ENCODE peak calls at places on chromosomes 7 and 10, in seven cellular contexts. One of them, this sample, is unnamed.

GRCh38 chr7:81331061-81332018 is 412.5 kb upstream of the SEMA3C start:
- DNase-seq in cardiac muscle cell: no peak
- DNase-seq in lower lobe of right lung: no peak
- DNase-seq in Peyer's patch: no peak
- DNase-seq in lung: no peak
- DNase-seq in OCI-LY7: no peak
- DNase-seq in astrocyte: peak; percentile 53
- DNase-seq in this sample: no peak

GRCh38 chr10:65571011-65571570 is 1354.7 kb upstream of the LRRTM3 start:
- DNase-seq in cardiac muscle cell: no peak
- DNase-seq in lower lobe of right lung: no peak
- DNase-seq in Peyer's patch: no peak
- DNase-seq in lung: no peak
- DNase-seq in OCI-LY7: no peak
- DNase-seq in astrocyte: no peak
- DNase-seq in this sample: no peak

GRCh38 chr10:100656479-100656878 is 88.9 kb upstream of the PAX2 start:
- DNase-seq in cardiac muscle cell: peak; percentile 48
- DNase-seq in lower lobe of right lung: no peak
- DNase-seq in Peyer's patch: no peak
- DNase-seq in lung: no peak
- DNase-seq in OCI-LY7: no peak
- DNase-seq in astrocyte: no peak
- DNase-seq in this sample: no peak

GRCh38 chr10:127990846-127991542 is 84.1 kb downstream of the PTPRE start:
- DNase-seq in cardiac muscle cell: no peak
- DNase-seq in lower lobe of right lung: no peak
- DNase-seq in Peyer's patch: no peak
- DNase-seq in lung: peak; percentile 55
- DNase-seq in OCI-LY7: no peak
- DNase-seq in astrocyte: peak; percentile 98
- DNase-seq in this sample: no peak

GRCh38 chr10:75028748-75029147 is 82.7 kb upstream of the SAMD8 start:
- DNase-seq in cardiac muscle cell: no peak
- DNase-seq in lower lobe of right lung: no peak
- DNase-seq in Peyer's patch: no peak
- DNase-seq in lung: no peak
- DNase-seq in OCI-LY7: no peak
- DNase-seq in astrocyte: no peak
- DNase-seq in this sample: no peak

GRCh38 chr7:106063039-106063438 is 49.1 kb downstream of the SYPL1 start:
- DNase-seq in cardiac muscle cell: no peak
- DNase-seq in lower lobe of right lung: no peak
- DNase-seq in Peyer's patch: no peak
- DNase-seq in lung: no peak
- DNase-seq in OCI-LY7: no peak
- DNase-seq in astrocyte: no peak
- DNase-seq in this sample: no peak

GRCh38 chr10:119306514-119306951 is 99.2 kb downstream of the GRK5 start:
- DNase-seq in cardiac muscle cell: no peak
- DNase-seq in lower lobe of right lung: no peak
- DNase-seq in Peyer's patch: peak; percentile 92
- DNase-seq in lung: no peak
- DNase-seq in OCI-LY7: peak; percentile 96
- DNase-seq in astrocyte: peak; percentile 35
- DNase-seq in this sample: no peak

GRCh38 chr10:91907033-91907594 is 2.2 kb downstream of the FGFBP3 start:
- DNase-seq in cardiac muscle cell: no peak
- DNase-seq in lower lobe of right lung: no peak
- DNase-seq in Peyer's patch: no peak
- DNase-seq in lung: no peak
- DNase-seq in OCI-LY7: no peak
- DNase-seq in astrocyte: peak; percentile 48
- DNase-seq in this sample: no peak

GRCh38 chr7:64046041-64046389 is 781 bp downstream of the ZNF727 start:
- DNase-seq in cardiac muscle cell: no peak
- DNase-seq in lower lobe of right lung: no peak
- DNase-seq in Peyer's patch: no peak
- DNase-seq in lung: no peak
- DNase-seq in OCI-LY7: no peak
- DNase-seq in astrocyte: no peak
- DNase-seq in this sample: no peak

GRCh38 chr10:32054087-32054486 is 2.1 kb downstream of the KIF5B start:
- DNase-seq in cardiac muscle cell: no peak
- DNase-seq in lower lobe of right lung: no peak
- DNase-seq in Peyer's patch: no peak
- DNase-seq in lung: no peak
- DNase-seq in OCI-LY7: peak; percentile 6
- DNase-seq in astrocyte: peak; percentile 72
- DNase-seq in this sample: no peak

GRCh38 chr7:112201839-112202238 is 4.4 kb downstream of the DOCK4 start:
- DNase-seq in cardiac muscle cell: no peak
- DNase-seq in lower lobe of right lung: no peak
- DNase-seq in Peyer's patch: no peak
- DNase-seq in lung: no peak
- DNase-seq in OCI-LY7: no peak
- DNase-seq in astrocyte: no peak
- DNase-seq in this sample: no peak

GRCh38 chr7:27606270-27607209 is 56.1 kb downstream of the HIBADH start:
- DNase-seq in cardiac muscle cell: peak; percentile 4
- DNase-seq in lower lobe of right lung: no peak
- DNase-seq in Peyer's patch: no peak
- DNase-seq in lung: no peak
- DNase-seq in OCI-LY7: no peak
- DNase-seq in astrocyte: peak; percentile 85
- DNase-seq in this sample: no peak

GRCh38 chr7:80482938-80483337 is 28.9 kb downstream of the GNAT3 start:
- DNase-seq in cardiac muscle cell: no peak
- DNase-seq in lower lobe of right lung: no peak
- DNase-seq in Peyer's patch: no peak
- DNase-seq in lung: no peak
- DNase-seq in OCI-LY7: no peak
- DNase-seq in astrocyte: peak; percentile 7
- DNase-seq in this sample: no peak

GRCh38 chr10:47029181-47029971 is 118.1 kb downstream of the PTPN20 start:
- DNase-seq in cardiac muscle cell: no peak
- DNase-seq in lower lobe of right lung: no peak
- DNase-seq in Peyer's patch: no peak
- DNase-seq in lung: no peak
- DNase-seq in OCI-LY7: no peak
- DNase-seq in astrocyte: no peak
- DNase-seq in this sample: no peak

GRCh38 chr10:77890097-77890496 is 36.5 kb downstream of the DLG5 start:
- DNase-seq in cardiac muscle cell: no peak
- DNase-seq in lower lobe of right lung: no peak
- DNase-seq in Peyer's patch: no peak
- DNase-seq in lung: no peak
- DNase-seq in OCI-LY7: no peak
- DNase-seq in astrocyte: no peak
- DNase-seq in this sample: no peak

GRCh38 chr10:77886795-77887355 is 39.7 kb downstream of the DLG5 start:
- DNase-seq in cardiac muscle cell: no peak
- DNase-seq in lower lobe of right lung: no peak
- DNase-seq in Peyer's patch: no peak
- DNase-seq in lung: no peak
- DNase-seq in OCI-LY7: no peak
- DNase-seq in astrocyte: no peak
- DNase-seq in this sample: no peak

GRCh38 chr10:77888356-77888703 is 38.2 kb downstream of the DLG5 start:
- DNase-seq in cardiac muscle cell: no peak
- DNase-seq in lower lobe of right lung: no peak
- DNase-seq in Peyer's patch: no peak
- DNase-seq in lung: no peak
- DNase-seq in OCI-LY7: no peak
- DNase-seq in astrocyte: no peak
- DNase-seq in this sample: no peak

GRCh38 chr10:77889277-77889903 is 37.2 kb downstream of the DLG5 start:
- DNase-seq in cardiac muscle cell: peak; percentile 87
- DNase-seq in lower lobe of right lung: peak; percentile 84
- DNase-seq in Peyer's patch: peak; percentile 70
- DNase-seq in lung: peak; percentile 85
- DNase-seq in OCI-LY7: no peak
- DNase-seq in astrocyte: no peak
- DNase-seq in this sample: peak; percentile 84

DNA sequence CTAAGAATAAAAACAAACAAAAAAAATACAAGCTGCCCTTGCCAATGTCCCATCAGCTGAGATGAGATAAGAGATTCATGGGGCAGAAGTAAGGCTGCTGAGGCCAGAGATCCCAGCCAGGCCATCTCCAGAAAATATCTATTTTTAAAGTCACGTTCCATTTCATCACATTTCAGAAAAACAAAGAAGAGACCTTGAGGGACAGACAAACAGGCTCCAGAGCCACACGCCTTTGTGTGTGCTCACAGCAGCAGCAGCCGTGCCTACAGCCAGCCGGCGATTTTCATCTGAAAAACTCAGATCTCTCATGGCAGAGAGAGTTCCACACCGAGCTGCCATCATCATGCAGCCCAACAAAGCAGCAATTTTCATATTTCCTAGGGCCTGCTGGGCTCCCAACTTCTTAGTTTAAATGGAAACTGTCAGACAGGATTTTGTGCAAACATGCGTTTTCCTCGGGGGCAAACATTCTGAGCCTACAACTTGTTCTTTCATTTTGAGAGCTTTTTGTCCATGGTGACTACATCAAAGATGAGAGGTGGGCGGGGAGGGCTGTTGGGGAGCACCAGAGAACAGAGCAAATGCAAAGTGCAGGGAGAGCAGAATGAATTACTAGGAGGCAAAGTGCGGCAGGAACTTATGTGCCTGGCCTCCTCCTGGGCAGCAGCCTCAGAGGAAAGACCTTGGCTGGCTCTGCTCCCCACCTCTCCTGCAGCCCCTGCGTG is 38.8 kb downstream of the DLG5 start:
- DNase-seq in cardiac muscle cell: no peak
- DNase-seq in lower lobe of right lung: no peak
- DNase-seq in Peyer's patch: no peak
- DNase-seq in lung: no peak
- DNase-seq in OCI-LY7: no peak
- DNase-seq in astrocyte: no peak
- DNase-seq in this sample: peak; percentile 66
- H3K4me3 ChIP-seq in cardiac muscle cell: no peak overlapping the region
- H3K4me3 ChIP-seq in lower lobe of right lung: peak overlapping the region; percentile 30
- H3K4me3 ChIP-seq in Peyer's patch: no peak overlapping the region
- H3K4me3 ChIP-seq in lung: no peak overlapping the region
- H3K4me3 ChIP-seq in OCI-LY7: no peak overlapping the region
- H3K4me3 ChIP-seq in astrocyte: no peak overlapping the region
- H3K4me3 ChIP-seq in this sample: peak overlapping the region; percentile 14

DNA sequence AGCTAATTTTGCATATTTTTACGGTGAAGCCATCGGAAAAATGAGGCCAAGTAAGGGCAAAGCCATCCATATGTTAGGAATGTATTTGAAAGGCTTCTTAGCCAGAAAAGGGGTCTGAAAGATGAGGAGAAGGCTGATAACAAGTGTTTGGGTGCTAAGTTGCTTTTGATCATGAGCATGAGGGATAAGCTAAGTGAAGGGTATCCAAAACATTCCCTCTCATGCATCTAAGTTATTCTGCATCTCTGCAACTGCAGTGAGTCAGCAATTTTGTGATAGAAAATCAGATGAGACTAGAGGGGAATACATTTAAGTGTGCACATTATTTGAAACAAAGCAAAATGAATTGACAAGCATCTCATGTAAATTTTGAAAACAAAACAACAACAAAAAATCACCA is 282.8 kb downstream of the GPR158 start:
- DNase-seq in cardiac muscle cell: no peak
- DNase-seq in lower lobe of right lung: no peak
- DNase-seq in Peyer's patch: no peak
- DNase-seq in lung: no peak
- DNase-seq in OCI-LY7: no peak
- DNase-seq in astrocyte: no peak
- DNase-seq in this sample: no peak
- H3K36me3 ChIP-seq in cardiac muscle cell: no peaks in the 10 kb centered on the region
- H3K36me3 ChIP-seq in lower lobe of right lung: no peaks in the 10 kb centered on the region
- H3K36me3 ChIP-seq in Peyer's patch: no peaks in the 10 kb centered on the region
- H3K36me3 ChIP-seq in lung: no peaks in the 10 kb centered on the region
- H3K36me3 ChIP-seq in OCI-LY7: no peaks in the 10 kb centered on the region
- H3K36me3 ChIP-seq in astrocyte: no peaks in the 10 kb centered on the region
- H3K36me3 ChIP-seq in this sample: no peaks in the 10 kb centered on the region

DNA sequence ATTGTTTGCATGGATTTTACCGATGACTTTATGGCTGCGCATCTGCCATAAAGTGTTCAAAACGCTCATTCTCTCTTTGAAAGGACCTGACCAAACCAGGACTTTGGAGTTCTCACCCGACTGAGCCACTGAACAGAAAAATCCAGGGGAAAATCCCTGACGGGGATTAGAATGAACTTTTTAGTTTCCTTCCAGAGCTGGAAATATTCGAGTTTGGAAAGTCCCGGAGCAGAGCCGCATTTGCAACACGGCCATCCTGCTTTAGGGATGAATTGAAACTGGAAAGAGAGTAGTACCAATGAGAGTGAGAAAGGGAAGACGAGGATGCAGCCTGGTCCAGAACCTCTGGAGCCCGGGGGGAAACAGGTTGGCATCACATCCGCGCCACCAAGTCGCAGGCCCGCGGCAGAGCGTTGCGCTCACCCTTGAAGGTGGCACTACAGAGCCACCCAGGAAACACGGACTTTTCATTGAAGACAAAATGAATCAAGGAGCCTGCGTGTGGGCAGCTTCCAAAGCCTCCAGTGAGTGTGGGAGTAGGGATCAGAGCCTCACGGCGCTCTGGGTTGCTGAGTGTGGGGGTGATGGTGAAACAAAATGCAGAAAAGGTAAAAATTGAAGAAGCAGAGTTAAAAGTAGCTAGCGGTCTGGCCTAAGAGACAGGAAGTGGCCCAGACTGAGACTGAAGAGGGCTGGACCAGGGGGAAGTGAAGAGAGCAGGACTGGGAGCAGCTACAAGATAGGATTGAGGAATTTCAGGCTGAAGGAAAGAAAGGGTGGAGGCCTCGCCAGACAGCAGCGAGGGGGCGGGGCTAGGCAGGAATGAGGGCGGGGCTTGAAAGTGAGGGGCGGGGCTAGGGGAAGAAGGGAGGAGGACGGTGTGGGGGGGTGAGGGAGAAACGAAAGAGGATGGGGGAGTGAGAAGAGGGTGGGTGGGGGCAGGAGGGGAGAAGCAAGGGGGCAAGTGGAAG is 1.9 kb downstream of the SMURF1 start:
- DNase-seq in cardiac muscle cell: peak; percentile 69
- DNase-seq in lower lobe of right lung: peak; percentile 63
- DNase-seq in Peyer's patch: peak; percentile 77
- DNase-seq in lung: peak; percentile 78
- DNase-seq in OCI-LY7: peak; percentile 42
- DNase-seq in astrocyte: peak; percentile 80
- DNase-seq in this sample: peak; percentile 83
- TF ChIP-seq CTCF in cardiac muscle cell: no peak
- TF ChIP-seq CTCF in lower lobe of right lung: no peak
- TF ChIP-seq CTCF in Peyer's patch: no peak
- TF ChIP-seq CTCF in lung: no peak
- TF ChIP-seq CTCF in OCI-LY7: no peak
- TF ChIP-seq CTCF in astrocyte: no peak
- TF ChIP-seq CTCF in this sample: no peak

DNA sequence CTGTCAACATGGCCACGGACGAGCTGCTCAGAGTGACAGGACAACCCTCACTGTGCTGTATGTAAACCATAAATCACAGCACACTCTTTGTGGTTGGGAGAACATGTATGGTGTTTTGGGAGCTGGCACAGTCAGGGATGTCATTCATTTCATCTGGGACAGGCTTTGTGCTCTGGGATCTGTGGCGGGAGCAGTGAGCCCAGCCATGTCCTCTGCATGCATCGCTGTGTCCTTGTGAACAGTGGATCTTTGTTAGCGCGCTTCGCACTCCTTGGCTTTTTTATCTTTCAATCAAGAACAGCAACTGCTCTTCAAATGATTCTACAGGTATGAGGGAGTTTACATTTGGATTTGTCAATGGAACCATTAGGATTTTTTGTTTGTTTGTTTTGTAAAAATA is 7.1 kb downstream of the CCM2 start:
- DNase-seq in cardiac muscle cell: no peak
- DNase-seq in lower lobe of right lung: no peak
- DNase-seq in Peyer's patch: no peak
- DNase-seq in lung: no peak
- DNase-seq in OCI-LY7: no peak
- DNase-seq in astrocyte: no peak
- DNase-seq in this sample: peak; percentile 14
- H3K4me3 ChIP-seq in cardiac muscle cell: no peak overlapping the region
- H3K4me3 ChIP-seq in lower lobe of right lung: no peak overlapping the region
- H3K4me3 ChIP-seq in Peyer's patch: no peak overlapping the region
- H3K4me3 ChIP-seq in lung: no peak overlapping the region
- H3K4me3 ChIP-seq in OCI-LY7: no peak overlapping the region
- H3K4me3 ChIP-seq in astrocyte: no peak overlapping the region
- H3K4me3 ChIP-seq in this sample: no peak overlapping the region